ENCODE peak calls at places on chromosomes 12 and 14, in five cellular contexts. One of them, this sample, is unnamed.

GRCh38 chr12:15932975-15933374 is 21.8 kb downstream of the DERA start:
- DNase-seq in endothelial cell of umbilical vein: no peak
- DNase-seq in Peyer's patch: no peak
- DNase-seq in adrenal gland: no peak
- DNase-seq in tibial nerve: no peak
- DNase-seq in this sample: no peak

GRCh38 chr12:75260316-75260715 is 50.7 kb upstream of the KCNC2 start:
- DNase-seq in endothelial cell of umbilical vein: no peak
- DNase-seq in Peyer's patch: no peak
- DNase-seq in adrenal gland: no peak
- DNase-seq in tibial nerve: no peak
- DNase-seq in this sample: no peak

GRCh38 chr14:27050195-27050594 is 452.4 kb upstream of the NOVA1 start:
- DNase-seq in endothelial cell of umbilical vein: no peak
- DNase-seq in Peyer's patch: no peak
- DNase-seq in adrenal gland: no peak
- DNase-seq in tibial nerve: no peak
- DNase-seq in this sample: no peak

GRCh38 chr14:45699451-45699850 is 446.4 kb upstream of the MIS18BP1 start:
- DNase-seq in endothelial cell of umbilical vein: peak; percentile 33
- DNase-seq in Peyer's patch: no peak
- DNase-seq in adrenal gland: no peak
- DNase-seq in tibial nerve: no peak
- DNase-seq in this sample: no peak

GRCh38 chr14:71713061-71713850 is 219.0 kb upstream of the RGS6 start:
- DNase-seq in endothelial cell of umbilical vein: no peak
- DNase-seq in Peyer's patch: no peak
- DNase-seq in adrenal gland: no peak
- DNase-seq in tibial nerve: no peak
- DNase-seq in this sample: no peak

GRCh38 chr12:128810182-128811127 is 13.3 kb downstream of the SLC15A4 start:
- DNase-seq in endothelial cell of umbilical vein: no peak
- DNase-seq in Peyer's patch: no peak
- DNase-seq in adrenal gland: no peak
- DNase-seq in tibial nerve: no peak
- DNase-seq in this sample: no peak

GRCh38 chr14:70771781-70772212 is 37.5 kb downstream of the MAP3K9 start:
- DNase-seq in endothelial cell of umbilical vein: no peak
- DNase-seq in Peyer's patch: no peak
- DNase-seq in adrenal gland: peak; percentile 8
- DNase-seq in tibial nerve: no peak
- DNase-seq in this sample: no peak

GRCh38 chr12:12926571-12927071 is 25.3 kb downstream of the GPRC5D start:
- DNase-seq in endothelial cell of umbilical vein: no peak
- DNase-seq in Peyer's patch: no peak
- DNase-seq in adrenal gland: no peak
- DNase-seq in tibial nerve: no peak
- DNase-seq in this sample: no peak

GRCh38 chr12:20423557-20423956 is 55.2 kb downstream of the PDE3A start:
- DNase-seq in endothelial cell of umbilical vein: no peak
- DNase-seq in Peyer's patch: no peak
- DNase-seq in adrenal gland: no peak
- DNase-seq in tibial nerve: no peak
- DNase-seq in this sample: no peak

GRCh38 chr12:53481957-53482586 is 17.2 kb downstream of the MAP3K12 start:
- DNase-seq in endothelial cell of umbilical vein: no peak
- DNase-seq in Peyer's patch: no peak
- DNase-seq in adrenal gland: no peak
- DNase-seq in tibial nerve: no peak
- DNase-seq in this sample: no peak

GRCh38 chr12:111785651-111786050 is 18.9 kb downstream of the ALDH2 start:
- DNase-seq in endothelial cell of umbilical vein: peak; percentile 80
- DNase-seq in Peyer's patch: no peak
- DNase-seq in adrenal gland: no peak
- DNase-seq in tibial nerve: no peak
- DNase-seq in this sample: no peak

GRCh38 chr14:54487771-54488170 is 1.0 kb downstream of the GMFB start:
- DNase-seq in endothelial cell of umbilical vein: peak; percentile 59
- DNase-seq in Peyer's patch: no peak
- DNase-seq in adrenal gland: no peak
- DNase-seq in tibial nerve: no peak
- DNase-seq in this sample: no peak

GRCh38 chr12:132021965-132022364 is 72.2 kb downstream of the EP400 start:
- DNase-seq in endothelial cell of umbilical vein: no peak
- DNase-seq in Peyer's patch: no peak
- DNase-seq in adrenal gland: no peak
- DNase-seq in tibial nerve: no peak
- DNase-seq in this sample: no peak

DNA sequence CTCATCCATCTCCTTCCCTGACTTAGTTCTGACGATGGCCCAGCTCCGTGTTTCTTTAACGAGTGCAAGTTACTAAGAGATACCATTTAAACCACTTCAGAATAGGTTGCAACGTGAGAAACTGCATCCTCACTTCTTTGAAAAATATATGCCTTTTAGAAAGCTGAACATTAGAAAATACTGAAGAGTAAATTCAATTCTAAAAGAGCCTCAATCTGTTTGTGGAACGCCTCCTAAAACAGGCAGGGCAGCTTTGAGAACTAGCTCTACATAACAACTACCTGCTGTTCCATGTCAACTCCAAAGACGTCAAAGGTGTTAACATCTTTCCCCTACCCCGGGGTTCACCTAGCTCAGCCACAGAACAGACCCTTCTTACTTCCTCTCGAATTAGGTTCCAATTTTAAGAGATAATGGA is 3.5 kb downstream of the BHLHE41 start:
- DNase-seq in endothelial cell of umbilical vein: no peak
- DNase-seq in Peyer's patch: no peak
- DNase-seq in adrenal gland: no peak
- DNase-seq in tibial nerve: no peak
- DNase-seq in this sample: no peak
- H3K27me3 ChIP-seq in endothelial cell of umbilical vein: peaks cover 22% of the 10 kb centered on the region
- H3K27me3 ChIP-seq in Peyer's patch: no peaks in the 10 kb centered on the region
- H3K27me3 ChIP-seq in adrenal gland: no peaks in the 10 kb centered on the region
- H3K27me3 ChIP-seq in tibial nerve: no peaks in the 10 kb centered on the region
- H3K27me3 ChIP-seq in this sample: no peaks in the 10 kb centered on the region

GRCh38 chr12:25074954-25075353 is 120.0 kb downstream of the DNAI7 start:
- DNase-seq in endothelial cell of umbilical vein: no peak
- DNase-seq in Peyer's patch: no peak
- DNase-seq in adrenal gland: no peak
- DNase-seq in tibial nerve: no peak
- DNase-seq in this sample: no peak
- H3K9me3 ChIP-seq in endothelial cell of umbilical vein: no peaks in the 10 kb centered on the region
- H3K9me3 ChIP-seq in Peyer's patch: no peaks in the 10 kb centered on the region
- H3K9me3 ChIP-seq in adrenal gland: no peaks in the 10 kb centered on the region
- H3K9me3 ChIP-seq in tibial nerve: no peaks in the 10 kb centered on the region
- H3K9me3 ChIP-seq in this sample: no peaks in the 10 kb centered on the region

DNA sequence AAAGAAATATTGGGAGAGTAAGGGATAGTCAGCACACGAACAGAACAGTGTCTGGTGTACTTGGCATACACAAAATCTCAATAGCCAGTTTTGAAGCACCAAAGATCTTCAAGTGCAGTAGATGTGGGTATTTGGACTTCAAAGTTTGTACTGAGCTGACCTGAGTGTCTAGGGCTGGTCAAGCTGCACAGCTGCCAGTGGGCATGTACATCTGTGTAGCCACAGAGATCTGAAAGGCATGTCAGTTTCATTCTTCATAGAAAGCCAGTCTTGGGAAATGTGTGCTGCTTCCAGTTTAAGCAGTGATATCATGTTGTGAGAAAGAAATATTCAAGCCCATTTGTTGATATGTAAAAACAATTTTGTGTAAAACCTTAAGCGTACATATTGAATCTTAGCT is 279.0 kb upstream of the SYT10 start:
- DNase-seq in endothelial cell of umbilical vein: no peak
- DNase-seq in Peyer's patch: no peak
- DNase-seq in adrenal gland: no peak
- DNase-seq in tibial nerve: no peak
- DNase-seq in this sample: no peak
- TF ChIP-seq POLR2A in endothelial cell of umbilical vein: no peak
- TF ChIP-seq POLR2A in Peyer's patch: no peak
- TF ChIP-seq POLR2A in adrenal gland: no peak
- TF ChIP-seq POLR2A in tibial nerve: no peak
- TF ChIP-seq POLR2A in this sample: no peak

GRCh38 chr14:106506901-106507305 is 980.5 kb downstream of the TMEM121 start:
- DNase-seq in endothelial cell of umbilical vein: no peak
- DNase-seq in Peyer's patch: peak; percentile 55
- DNase-seq in adrenal gland: no peak
- DNase-seq in tibial nerve: no peak
- DNase-seq in this sample: no peak
- H3K27me3 ChIP-seq in endothelial cell of umbilical vein: no peaks in the 10 kb centered on the region
- H3K27me3 ChIP-seq in Peyer's patch: no peaks in the 10 kb centered on the region
- H3K27me3 ChIP-seq in adrenal gland: no peaks in the 10 kb centered on the region
- H3K27me3 ChIP-seq in tibial nerve: no peaks in the 10 kb centered on the region
- H3K27me3 ChIP-seq in this sample: no peaks in the 10 kb centered on the region

GRCh38 chr12:124492879-124493808 is 74.3 kb downstream of the NCOR2 start:
- DNase-seq in endothelial cell of umbilical vein: no peak
- DNase-seq in Peyer's patch: no peak
- DNase-seq in adrenal gland: no peak
- DNase-seq in tibial nerve: no peak
- DNase-seq in this sample: no peak
- H3K9me3 ChIP-seq in endothelial cell of umbilical vein: no peaks in the 10 kb centered on the region
- H3K9me3 ChIP-seq in Peyer's patch: no peaks in the 10 kb centered on the region
- H3K9me3 ChIP-seq in adrenal gland: no peaks in the 10 kb centered on the region
- H3K9me3 ChIP-seq in tibial nerve: no peaks in the 10 kb centered on the region
- H3K9me3 ChIP-seq in this sample: no peaks in the 10 kb centered on the region

DNA sequence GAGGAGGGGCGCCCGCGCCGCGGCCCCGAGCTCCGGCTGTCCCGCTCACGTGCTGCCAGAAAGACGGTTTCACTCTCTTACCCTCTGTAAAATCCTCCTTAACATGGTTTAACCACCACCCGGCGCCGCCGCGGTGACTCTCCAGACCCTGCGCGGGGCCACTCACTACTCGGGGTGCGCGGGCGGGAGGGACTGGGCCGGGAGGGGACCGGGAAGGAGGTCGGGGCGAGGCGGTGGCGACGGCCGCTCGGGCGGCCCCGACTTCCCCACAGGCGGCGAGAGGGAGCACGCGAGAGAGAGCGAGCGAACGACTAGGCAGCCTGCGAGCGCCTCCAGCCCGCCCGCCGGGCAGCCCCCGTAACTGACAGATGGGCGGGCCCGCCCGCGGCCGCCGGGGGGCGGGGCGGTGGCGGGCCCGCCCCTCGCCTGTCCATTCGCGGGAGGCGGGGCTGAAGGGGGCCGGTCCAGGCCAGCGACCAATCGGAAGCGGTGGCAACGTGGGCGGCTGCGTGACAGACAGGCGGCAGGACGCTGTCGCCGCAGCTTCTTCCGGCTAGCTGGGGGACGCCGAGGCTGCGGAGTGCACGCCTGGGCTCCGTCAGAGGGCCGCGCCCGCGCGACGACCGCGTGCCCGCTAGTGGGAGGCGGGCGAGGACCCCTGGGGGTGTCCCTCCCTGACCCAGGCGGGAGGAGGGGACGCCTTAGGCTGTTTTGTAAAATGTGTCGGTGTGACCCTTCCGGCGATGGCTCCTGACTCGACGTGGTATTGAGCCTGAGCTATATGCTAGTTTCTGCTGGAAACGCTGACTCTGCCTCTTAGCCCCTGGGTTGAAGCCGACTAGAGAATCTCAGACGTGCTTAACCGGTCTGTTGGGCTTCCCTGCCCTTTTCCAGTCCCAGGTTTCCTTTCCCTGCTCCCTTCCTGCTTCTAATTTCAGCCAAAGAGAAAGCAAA is at the start of gene EEA1:
- DNase-seq in endothelial cell of umbilical vein: peak; percentile 96
- DNase-seq in Peyer's patch: peak; percentile 97
- DNase-seq in adrenal gland: peak; percentile 98
- DNase-seq in tibial nerve: peak; percentile 92
- DNase-seq in this sample: peak; percentile 85
- TF ChIP-seq POLR2A in endothelial cell of umbilical vein: peak; percentile 83
- TF ChIP-seq POLR2A in Peyer's patch: peak; percentile 94
- TF ChIP-seq POLR2A in adrenal gland: peak; percentile 82
- TF ChIP-seq POLR2A in tibial nerve: peak; percentile 97
- TF ChIP-seq POLR2A in this sample: peak; percentile 89